ENCODE peak calls at places on chromosomes 3 and 15, in five cellular contexts. Y, C, B, M and Q are unnamed samples.

GRCh38 chr3:156513619-156514018 is 41.3 kb downstream of the SSR3 start:
- DNase-seq in C (no peak), B (no peak), M (no peak), Y (peak; percentile 52), Q (no peak)

GRCh38 chr3:48068886-48069285 is 52.7 kb upstream of the MAP4 start:
- DNase-seq in B (no peak), M (no peak), Y (no peak), C (no peak), Q (no peak)

GRCh38 chr3:3316523-3316922 is 137.0 kb upstream of the CRBN start:
- DNase-seq in C (no peak), B (no peak), Y (no peak), M (no peak), Q (no peak)

GRCh38 chr15:40891810-40892448 is 2.3 kb upstream of the VPS18 start:
- DNase-seq in B (no peak), M (peak; percentile 22), Y (peak; percentile 66), C (peak; percentile 40), Q (peak; percentile 59)

GRCh38 chr3:71681224-71681668 is 44.0 kb downstream of the EIF4E3 start:
- DNase-seq in M (peak; percentile 19), Y (peak; percentile 70), C (peak; percentile 75), B (peak; percentile 23), Q (peak; percentile 82)

GRCh38 chr3:63654931-63655330 is 2.5 kb downstream of the SNTN start:
- DNase-seq in Y (peak; percentile 10), C (peak; percentile 13), M (no peak), B (no peak), Q (peak; percentile 6)

GRCh38 chr15:94029495-94029894 is 201.9 kb upstream of the MCTP2 start:
- DNase-seq in Y (peak; percentile 14), M (no peak), C (no peak), B (no peak), Q (peak; percentile 95)

GRCh38 chr3:172646439-172647015 is 64.3 kb downstream of the NCEH1 start:
- DNase-seq in Y (no peak), C (peak; percentile 76), M (no peak), B (no peak), Q (peak; percentile 73)

GRCh38 chr15:51085764-51086163 is 8.9 kb downstream of the TNFAIP8L3 start:
- DNase-seq in M (no peak), B (no peak), Y (no peak), C (no peak), Q (no peak)

GRCh38 chr15:91141102-91141501 is 41.0 kb downstream of the SV2B start:
- DNase-seq in B (no peak), Y (no peak), M (no peak), C (no peak), Q (no peak)

GRCh38 chr3:11346416-11346815 is 74.2 kb downstream of the ATG7 start:
- DNase-seq in B (no peak), C (no peak), Y (no peak), M (no peak), Q (no peak)

GRCh38 chr3:167102071-167102470 is 278.0 kb downstream of the ZBBX start:
- DNase-seq in Y (no peak), M (no peak), C (no peak), B (no peak), Q (no peak)